ENCODE peak calls at places on chromosome 12, in four cellular contexts. J is amygdala, F is MV-4-11, D is iris pigment epithelial cell. S is an unnamed sample.

GRCh38 chr12:55684761-55685370 is 22.8 kb downstream of the ITGA7 start:
- DNase-seq in J (no peak), F (no peak), D (no peak), S (no peak)

GRCh38 chr12:108000111-108000510 is 129.0 kb upstream of the WSCD2 start:
- DNase-seq in J (no peak), F (no peak), D (no peak), S (no peak)

GRCh38 chr12:12627308-12627827 is 15.7 kb downstream of the CREBL2 start:
- DNase-seq in J (no peak), F (no peak), D (no peak), S (no peak)

GRCh38 chr12:112852127-112852526 is 54.6 kb upstream of the OAS1 start:
- DNase-seq in J (no peak), F (no peak), D (no peak), S (no peak)

GRCh38 chr12:27119797-27120196 is 37.4 kb upstream of the C12orf71 start:
- DNase-seq in J (no peak), F (no peak), D (no peak), S (no peak)

GRCh38 chr12:87845995-87846483 is 183.2 kb downstream of the C12orf50 start:
- DNase-seq in J (no peak), F (no peak), D (no peak), S (no peak)

GRCh38 chr12:52032431-52032796 is 18.8 kb upstream of the NR4A1 start:
- DNase-seq in J (no peak), F (no peak), D (peak; percentile 83), S (no peak)

GRCh38 chr12:27705263-27705662 is 5.4 kb upstream of the MRPS35 start:
- DNase-seq in J (no peak), F (no peak), D (no peak), S (no peak)

GRCh38 chr12:104303538-104304151 is at the start of gene EID3:
- DNase-seq in J (peak; percentile 80), F (no peak), D (peak; percentile 82), S (peak; percentile 85)

GRCh38 chr12:59646636-59647035 is 50.8 kb downstream of the SLC16A7 start:
- DNase-seq in J (no peak), F (no peak), D (no peak), S (no peak)

GRCh38 chr12:47349770-47350408 is 270.1 kb upstream of the AMIGO2 start:
- DNase-seq in J (no peak), F (peak; percentile 59), D (peak; percentile 24), S (peak; percentile 43)

GRCh38 chr12:124904306-124905098 is 9.9 kb downstream of the UBC start:
- DNase-seq in J (peak; percentile 88), F (peak; percentile 71), D (peak; percentile 94), S (peak; percentile 93)

GRCh38 chr12:2244013-2244861 is 191.4 kb downstream of the CACNA1C start:
- DNase-seq in J (no peak), F (no peak), D (peak; percentile 94), S (no peak)

GRCh38 chr12:57549909-57550627 is at the start of gene KIF5A:
- DNase-seq in J (peak; percentile 28), F (no peak), D (no peak), S (peak; percentile 62)

GRCh38 chr12:20144341-20144740 is 224.0 kb upstream of the PDE3A start:
- DNase-seq in J (no peak), F (peak; percentile 45), D (no peak), S (no peak)